ENCODE peak calls at places on chromosomes 2 and 18, in ten cellular contexts. U, N, H, G, O, Z, Q, P, V and J are unnamed samples.

GRCh38 chr2:85728342-85728741 is 25.4 kb upstream of the ATOH8 start:
- DNase-seq in U (no peak), N (no peak), H (no peak), G (no peak), O (no peak), Z (no peak), Q (peak; percentile 52), P (no peak), V (no peak), J (no peak)

GRCh38 chr18:54924948-54925347 is 34.3 kb downstream of the CCDC68 start:
- DNase-seq in U (no peak), N (no peak), H (no peak), G (peak; percentile 28), O (no peak), Z (no peak), Q (no peak), P (no peak), V (peak; percentile 51), J (no peak)

GRCh38 chr2:226772389-226773179 is 27.0 kb downstream of the IRS1 start:
- DNase-seq in U (no peak), N (no peak), H (no peak), G (peak; percentile 13), O (no peak), Z (no peak), Q (no peak), P (peak; percentile 39), V (peak; percentile 69), J (no peak)

GRCh38 chr2:166651080-166651675 is 157.1 kb upstream of the SCN7A start:
- DNase-seq in U (no peak), N (no peak), H (no peak), G (peak; percentile 78), O (no peak), Z (no peak), Q (no peak), P (no peak), V (peak; percentile 83), J (no peak)

GRCh38 chr2:178767099-178768060 is 39.8 kb downstream of the TTN start:
- DNase-seq in U (no peak), N (no peak), H (no peak), G (no peak), O (no peak), Z (no peak), Q (no peak), P (no peak), V (no peak), J (no peak)

GRCh38 chr2:45724329-45724728 is 72.9 kb downstream of the PRKCE start:
- DNase-seq in U (no peak), N (no peak), H (no peak), G (no peak), O (no peak), Z (no peak), Q (no peak), P (no peak), V (no peak), J (no peak)

GRCh38 chr2:153222231-153223165 is 256.1 kb downstream of the RPRM start:
- DNase-seq in U (no peak), N (no peak), H (no peak), G (no peak), O (no peak), Z (no peak), Q (no peak), P (no peak), V (no peak), J (peak; percentile 12)

GRCh38 chr18:24989760-24990547 is 362.0 kb downstream of the ZNF521 start:
- DNase-seq in U (no peak), N (no peak), H (no peak), G (peak; percentile 48), O (no peak), Z (no peak), Q (no peak), P (no peak), V (no peak), J (no peak)

GRCh38 chr18:64037812-64038414 is 68.0 kb downstream of the SERPINB8 start:
- DNase-seq in U (no peak), N (no peak), H (no peak), G (peak; percentile 54), O (no peak), Z (peak; percentile 19), Q (no peak), P (peak; percentile 16), V (peak; percentile 11), J (peak; percentile 5)

GRCh38 chr2:73916666-73917065 is 10.0 kb upstream of the DGUOK start:
- DNase-seq in U (no peak), N (no peak), H (no peak), G (no peak), O (no peak), Z (no peak), Q (peak; percentile 68), P (no peak), V (no peak), J (no peak)

GRCh38 chr2:68465081-68465916 is 1.8 kb downstream of the FBXO48 start:
- DNase-seq in U (no peak), N (no peak), H (no peak), G (no peak), O (no peak), Z (no peak), Q (no peak), P (no peak), V (peak; percentile 33), J (no peak)

GRCh38 chr18:43160509-43160908 is 45.0 kb upstream of the RIT2 start:
- DNase-seq in U (no peak), N (no peak), H (no peak), G (no peak), O (no peak), Z (no peak), Q (no peak), P (no peak), V (peak; percentile 25), J (no peak)

GRCh38 chr2:168849610-168850009 is 40.6 kb downstream of the SPC25 start:
- DNase-seq in U (peak; percentile 59), N (peak; percentile 26), H (peak; percentile 81), G (peak; percentile 15), O (no peak), Z (peak; percentile 55), Q (no peak), P (peak; percentile 56), V (peak; percentile 16), J (peak; percentile 6)

GRCh38 chr2:99397251-99397920 is 60.2 kb downstream of the EIF5B start:
- DNase-seq in U (no peak), N (no peak), H (no peak), G (no peak), O (no peak), Z (no peak), Q (no peak), P (no peak), V (no peak), J (no peak)

GRCh38 chr18:43277164-43277600 is at the start of gene SYT4:
- DNase-seq in U (no peak), N (no peak), H (peak; percentile 57), G (peak; percentile 19), O (no peak), Z (peak; percentile 10), Q (no peak), P (no peak), V (peak; percentile 7), J (no peak)

GRCh38 chr2:191376981-191377629 is 131.9 kb downstream of the MYO1B start:
- DNase-seq in U (peak; percentile 73), N (peak; percentile 79), H (peak; percentile 85), G (peak; percentile 91), O (peak; percentile 55), Z (peak; percentile 83), Q (peak; percentile 79), P (peak; percentile 27), V (peak; percentile 93), J (peak; percentile 49)

GRCh38 chr2:79640001-79640400 is 127.2 kb downstream of the CTNNA2 start:
- DNase-seq in U (no peak), N (no peak), H (no peak), G (no peak), O (no peak), Z (no peak), Q (no peak), P (no peak), V (no peak), J (no peak)

GRCh38 chr2:28894470-28895188 is at the start of gene WDR43:
- DNase-seq in U (peak; percentile 98), N (peak; percentile 99), H (peak; percentile 98), G (peak; percentile 100), O (peak; percentile 94), Z (peak; percentile 100), Q (peak; percentile 99), P (peak; percentile 98), V (peak; percentile 99), J (peak; percentile 89)
- TF ChIP-seq POLR2A in U (peak; percentile 82), N (no peak), H (peak; percentile 83), G (peak; percentile 89), O (peak; percentile 54), Z (peak; percentile 87), Q (peak; percentile 55), P (peak; percentile 95), V (peak; percentile 85), J (peak; percentile 84)

GRCh38 chr18:79456105-79456980 is 60.6 kb downstream of the NFATC1 start:
- DNase-seq in U (no peak), N (no peak), H (no peak), G (no peak), O (no peak), Z (no peak), Q (no peak), P (no peak), V (no peak), J (no peak)
- TF ChIP-seq POLR2A in U (no peak), N (no peak), H (no peak), G (no peak), O (no peak), Z (no peak), Q (no peak), P (no peak), V (no peak), J (no peak)

GRCh38 chr2:113219889-113220641 is 46.3 kb downstream of the PSD4 start:
- DNase-seq in U (peak; percentile 84), N (peak; percentile 59), H (peak; percentile 74), G (no peak), O (peak; percentile 46), Z (peak; percentile 92), Q (peak; percentile 83), P (peak; percentile 46), V (peak; percentile 45), J (peak; percentile 77)
- TF ChIP-seq POLR2A in U (peak; percentile 71), N (no peak), H (no peak), G (no peak), O (peak; percentile 24), Z (peak; percentile 62), Q (no peak), P (no peak), V (no peak), J (peak; percentile 34)

DNA sequence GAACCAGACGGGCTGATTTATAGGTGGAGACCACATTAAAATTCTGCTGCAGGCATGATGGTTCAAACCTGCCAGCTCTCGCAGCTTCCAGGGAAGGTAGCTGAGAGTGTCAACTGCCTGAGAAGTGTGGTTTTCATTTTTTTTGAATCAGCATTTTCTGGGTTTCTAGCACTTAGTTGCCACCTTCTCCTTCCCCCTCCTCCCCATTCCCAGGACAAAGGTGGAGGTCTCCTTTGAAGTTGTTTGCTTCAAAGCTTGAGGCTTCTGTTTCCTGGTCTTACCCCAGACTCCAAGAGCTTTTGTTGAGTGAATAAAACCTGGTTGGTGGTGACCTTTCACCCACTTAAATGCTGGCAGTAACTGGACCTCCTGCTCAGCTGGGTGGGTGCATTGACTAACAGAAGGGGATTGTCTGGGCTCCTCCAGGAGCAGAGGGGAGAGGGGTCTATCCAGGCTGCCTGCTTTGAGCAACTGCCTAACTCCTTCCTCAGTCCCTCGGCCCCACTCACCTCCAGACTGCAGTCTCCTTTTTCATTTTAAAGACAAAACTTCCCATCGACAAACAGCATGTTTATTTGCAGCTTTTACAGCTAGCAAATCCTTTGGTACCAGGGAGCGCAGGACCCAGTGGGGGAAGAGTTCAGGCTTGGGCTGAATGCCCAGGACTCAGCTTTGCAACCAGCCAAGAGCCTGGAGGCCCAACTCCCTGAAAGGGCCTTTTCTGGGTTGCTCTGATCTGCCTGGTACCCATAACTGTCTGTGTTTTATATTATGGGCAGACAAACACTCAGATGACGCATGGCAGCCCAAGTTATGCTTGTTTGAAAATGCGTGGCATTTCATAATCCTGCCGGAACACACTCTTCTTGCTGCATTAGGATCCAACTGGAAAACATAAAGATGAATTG is 3.6 kb downstream of the RHOB start:
- DNase-seq in U (peak; percentile 62), N (peak; percentile 86), H (peak; percentile 58), G (peak; percentile 96), O (peak; percentile 48), Z (peak; percentile 70), Q (peak; percentile 97), P (no peak), V (peak; percentile 89), J (no peak)
- TF ChIP-seq POLR2A in U (peak; percentile 63), N (no peak), H (peak; percentile 70), G (peak; percentile 97), O (peak; percentile 73), Z (no peak), Q (peak; percentile 60), P (no peak), V (peak; percentile 94), J (no peak)